ENCODE peak calls at places on chromosome 17, in five cellular contexts. F is PC-9, Q is H1, M is GM23338, T is fibroblast of lung. B is an unnamed sample. For H3K79me2, the result is how much of the 10 kb centered on the place peaks cover.

GRCh38 chr17:39755550-39756375 is 18.0 kb downstream of the GRB7 start:
- DNase-seq in F (no peak), Q (no peak), M (no peak), T (no peak), B (peak)

GRCh38 chr17:19567216-19568015 is 33.8 kb downstream of the SLC47A1 start:
- DNase-seq in F (no peak), Q (no peak), M (peak), T (no peak), B (no peak)

GRCh38 chr17:2949469-2950044 is 113.8 kb downstream of the OR1D5 start:
- DNase-seq in F (peak), Q (no peak), M (no peak), T (peak), B (no peak)

GRCh38 chr17:79137015-79137770 is 62.6 kb downstream of the ENGASE start:
- DNase-seq in F (no peak), Q (no peak), M (no peak), T (no peak), B (no peak)

GRCh38 chr17:6654816-6655731 is 3.5 kb downstream of the C17orf100 start:
- DNase-seq in F (no peak), Q (peak), M (peak), T (no peak), B (no peak)

GRCh38 chr17:28916302-28916934 is 13.5 kb upstream of the DHRS13 start:
- DNase-seq in F (peak), Q (no peak), M (peak), T (peak), B (peak)

GRCh38 chr17:74739227-74739831 is 2.3 kb downstream of the RAB37 start:
- DNase-seq in F (no peak), Q (no peak), M (no peak), T (no peak), B (no peak)

GRCh38 chr17:37483311-37484039 is 6.2 kb upstream of the DUSP14 start:
- DNase-seq in F (no peak), Q (no peak), M (peak), T (peak), B (peak)

GRCh38 chr17:71472809-71473789 is 647.7 kb upstream of the SOX9 start:
- DNase-seq in F (peak), Q (no peak), M (peak), T (peak), B (peak)

GRCh38 chr17:3647769-3648540 is 11.4 kb downstream of the CTNS start:
- DNase-seq in F (peak), Q (peak), M (peak), T (peak), B (peak)

GRCh38 chr17:18974407-18975149 is 22.6 kb downstream of the SLC5A10 start:
- DNase-seq in F (no peak), Q (no peak), M (no peak), T (no peak), B (no peak)

GRCh38 chr17:7884581-7885356 is 3.8 kb upstream of the CHD3 start:
- DNase-seq in F (peak), Q (no peak), M (peak), T (no peak), B (peak)

GRCh38 chr17:45851022-45851421 is 6.3 kb downstream of the SPPL2C start:
- DNase-seq in F (no peak), Q (no peak), M (no peak), T (no peak), B (no peak)

GRCh38 chr17:16425202-16425601 is 9.8 kb downstream of the TRPV2 start:
- DNase-seq in F (no peak), Q (no peak), M (no peak), T (no peak), B (no peak)

GRCh38 chr17:81396278-81396721 is 1.0 kb downstream of the BAHCC1 start:
- DNase-seq in F (no peak), Q (no peak), M (no peak), T (no peak), B (no peak)

GRCh38 chr17:75124041-75124818 is 7.3 kb downstream of the NT5C start:
- DNase-seq in F (peak), Q (no peak), M (no peak), T (peak), B (no peak)

GRCh38 chr17:37691807-37692206 is 48.6 kb upstream of the DDX52 start:
- DNase-seq in F (no peak), Q (no peak), M (no peak), T (no peak), B (no peak)

GRCh38 chr17:65594585-65594940 is 33.1 kb upstream of the AXIN2 start:
- DNase-seq in F (no peak), Q (no peak), M (no peak), T (peak), B (no peak)

GRCh38 chr17:79855331-79856124 is 16.3 kb upstream of the CBX4 start:
- DNase-seq in F (no peak), Q (no peak), M (no peak), T (no peak), B (no peak)

GRCh38 chr17:64491034-64491860 is 5.6 kb downstream of the POLG2 start:
- DNase-seq in F (peak), Q (no peak), M (peak), T (peak), B (peak)

GRCh38 chr17:79907217-79907715 is 68.0 kb upstream of the CBX4 start:
- DNase-seq in F (no peak), Q (no peak), M (no peak), T (no peak), B (no peak)

GRCh38 chr17:21167303-21167702 is 40.5 kb downstream of the DHRS7B start:
- DNase-seq in F (no peak), Q (no peak), M (no peak), T (peak), B (no peak)

GRCh38 chr17:6163632-6164319 is 93.6 kb downstream of the WSCD1 start:
- DNase-seq in F (no peak), Q (no peak), M (no peak), T (no peak), B (no peak)

GRCh38 chr17:81002409-81003361 is 11.0 kb downstream of the CHMP6 start:
- DNase-seq in F (peak), Q (no peak), M (no peak), T (peak), B (no peak)

GRCh38 chr17:2945299-2945698 is 118.1 kb downstream of the OR1D5 start:
- DNase-seq in F (no peak), Q (no peak), M (no peak), T (no peak), B (no peak)

GRCh38 chr17:64741924-64742670 is 80.0 kb upstream of the SMURF2 start:
- DNase-seq in F (no peak), Q (no peak), M (peak), T (peak), B (no peak)

GRCh38 chr17:31321481-31321880 is at the start of gene EVI2A:
- DNase-seq in F (no peak), Q (no peak), M (peak), T (peak), B (peak)

GRCh38 chr17:40317345-40317873 is 8.4 kb downstream of the RARA start:
- DNase-seq in F (no peak), Q (peak), M (peak), T (peak), B (peak)

GRCh38 chr17:57467226-57467625 is 210.9 kb downstream of the MSI2 start:
- DNase-seq in F (no peak), Q (no peak), M (no peak), T (no peak), B (no peak)
- H3K79me2 ChIP-seq in F (under half), Q (under half), M (under half), T (under half), B (under half)

GRCh38 chr17:76422406-76422805 is 30.5 kb downstream of the UBE2O start:
- DNase-seq in F (no peak), Q (no peak), M (no peak), T (no peak), B (no peak)

GRCh38 chr17:76421054-76421427 is 31.9 kb downstream of the UBE2O start:
- DNase-seq in F (no peak), Q (no peak), M (peak), T (no peak), B (no peak)

GRCh38 chr17:76417499-76418143 is 33.2 kb downstream of the SPHK1 start:
- DNase-seq in F (no peak), Q (no peak), M (no peak), T (no peak), B (peak)

GRCh38 chr17:76420356-76421053 is 32.4 kb downstream of the UBE2O start:
- DNase-seq in F (no peak), Q (no peak), M (no peak), T (no peak), B (peak)

DNA sequence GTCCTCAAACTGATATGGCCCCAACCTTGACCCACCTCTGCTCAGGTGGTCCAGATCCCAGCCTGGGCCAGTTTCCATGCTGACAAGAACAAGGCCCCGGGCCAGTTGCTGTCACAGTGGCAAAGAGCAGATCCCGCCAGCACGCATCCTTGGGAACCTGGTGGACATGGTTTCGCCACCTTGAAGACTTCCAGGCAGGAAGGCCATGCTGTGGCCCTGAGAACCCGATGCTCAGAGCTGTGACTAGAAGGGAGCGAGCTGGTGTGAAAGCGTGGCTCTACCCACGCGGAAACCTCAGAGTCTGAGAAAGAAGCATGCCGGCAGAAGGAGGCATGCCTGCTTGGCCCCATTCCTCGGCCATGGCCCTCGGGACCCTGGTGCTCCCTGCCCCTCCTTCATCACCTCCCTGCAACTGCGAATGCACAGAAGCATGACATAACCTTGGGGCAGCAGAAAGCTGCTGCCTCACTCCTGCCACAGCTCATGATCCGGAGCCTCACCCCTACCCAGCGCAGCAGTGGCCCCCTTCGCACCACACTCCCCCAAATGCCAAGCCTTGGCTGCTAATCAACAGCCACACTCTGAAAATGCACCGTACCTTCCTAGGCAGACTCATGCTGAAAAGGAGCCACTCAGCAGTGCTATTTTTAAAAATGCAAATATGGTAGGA is 33.2 kb downstream of the UBE2O start:
- DNase-seq in F (no peak), Q (no peak), M (no peak), T (no peak), B (peak)
- H3K79me2 ChIP-seq in F (under half), Q (under half), M (half or more), T (under half), B (half or more)

GRCh38 chr17:69325518-69326301 is 1.2 kb downstream of the ABCA5 start:
- DNase-seq in F (no peak), Q (no peak), M (peak), T (no peak), B (no peak)

GRCh38 chr17:69320210-69320907 is 6.6 kb downstream of the ABCA5 start:
- DNase-seq in F (no peak), Q (no peak), M (no peak), T (peak), B (no peak)

GRCh38 chr17:69323806-69324205 is 3.1 kb downstream of the ABCA5 start:
- DNase-seq in F (no peak), Q (no peak), M (no peak), T (no peak), B (no peak)

GRCh38 chr17:69317625-69318024 is 9.3 kb downstream of the ABCA5 start:
- DNase-seq in F (no peak), Q (no peak), M (no peak), T (no peak), B (no peak)

DNA sequence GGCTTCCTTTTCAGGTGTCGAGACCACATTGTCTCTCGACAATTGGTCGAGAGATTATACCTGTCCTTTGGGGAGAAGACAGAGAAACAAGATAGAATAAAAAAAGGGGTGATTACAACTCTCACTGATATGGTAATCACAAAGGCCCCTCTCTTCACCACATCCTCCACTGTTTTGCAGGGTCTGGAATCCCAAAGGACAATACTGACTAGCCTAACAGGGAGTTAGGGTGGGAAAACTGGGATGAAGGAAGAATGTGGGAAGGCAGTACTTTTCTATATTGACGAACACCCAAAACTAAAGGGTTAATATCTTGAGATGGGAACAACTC is 6.1 kb downstream of the ABCA5 start:
- DNase-seq in F (no peak), Q (no peak), M (peak), T (no peak), B (no peak)
- H3K79me2 ChIP-seq in F (under half), Q (under half), M (under half), T (under half), B (under half)

DNA sequence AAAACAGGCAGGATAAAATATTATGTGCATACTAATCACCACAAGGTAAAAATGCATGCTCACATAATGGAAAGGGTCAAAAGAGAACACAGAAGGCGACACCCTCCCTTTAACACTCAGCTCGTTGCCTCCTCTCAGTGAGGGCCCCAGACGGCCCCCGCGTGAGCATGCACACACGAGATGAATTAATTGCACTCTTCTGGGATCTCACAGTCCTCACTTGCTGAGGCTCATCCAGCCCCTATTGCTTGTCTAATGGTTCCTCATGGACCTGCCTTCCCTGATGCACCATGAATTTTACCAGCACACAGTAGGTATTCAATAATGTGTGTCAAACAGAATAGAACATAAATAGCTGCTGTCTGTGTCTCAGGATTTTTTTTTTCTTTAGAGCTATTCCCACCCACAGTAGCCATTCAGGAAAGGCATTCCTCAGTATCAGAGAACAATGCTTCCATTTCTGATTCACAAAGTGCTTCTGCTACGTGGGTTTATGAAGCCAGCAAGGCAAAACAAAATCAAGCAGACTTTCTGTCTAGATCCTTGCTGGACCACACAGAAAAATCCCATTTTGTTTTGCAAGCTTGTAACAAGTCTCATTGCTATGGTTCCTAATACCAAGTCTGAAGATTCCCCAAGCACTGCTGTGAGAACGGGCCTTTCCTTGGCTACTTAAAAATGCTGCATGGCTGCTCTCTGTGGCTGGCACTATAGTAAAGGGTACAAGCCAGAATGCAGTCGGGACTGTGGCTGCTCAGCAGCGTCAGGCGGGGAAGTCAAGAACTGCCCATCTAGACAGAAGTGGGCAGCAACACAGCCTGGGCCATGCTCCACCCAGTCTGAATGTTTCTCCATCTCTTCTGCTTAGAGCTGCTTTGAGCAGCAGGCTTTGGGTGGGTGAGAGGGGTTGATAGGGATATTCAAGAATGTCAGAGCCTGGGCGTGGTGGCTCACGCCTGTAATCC is 43.5 kb downstream of the TOM1L2 start:
- DNase-seq in F (no peak), Q (no peak), M (no peak), T (no peak), B (no peak)
- H3K79me2 ChIP-seq in F (under half), Q (under half), M (under half), T (under half), B (under half)

B was measured in OCI-LY7.